ENCODE peak calls at places on chromosomes 16 and 17, in four cellular contexts. X is NCI-H748 treated with DMSO at 0.1 percent for 48 hours; L is stimulated activated CD4-positive, alpha-beta T cell treated with anti-CD3 and anti-CD28 coated beads, Interleukin-4, amount 100 ng/mL, for 4 hours; O is tibial nerve. N is an unnamed sample.

GRCh38 chr16:88543230-88543813 is 26.9 kb upstream of the ZC3H18 start:
- DNase-seq in O (no peak), X (no peak), L (no peak), N (no peak)

GRCh38 chr17:7700510-7700909 is 4.5 kb upstream of the EFNB3 start:
- DNase-seq in L (no peak), X (no peak), O (no peak), N (no peak)

GRCh38 chr16:1857433-1858097 is 14.4 kb downstream of the MEIOB start:
- DNase-seq in X (no peak), O (no peak), L (no peak), N (no peak)

GRCh38 chr17:39104046-39104445 is 47.4 kb downstream of the PLXDC1 start:
- DNase-seq in X (no peak), L (no peak), O (no peak), N (no peak)

GRCh38 chr17:6306820-6307219 is 128.1 kb downstream of the AIPL1 start:
- DNase-seq in O (no peak), X (peak; percentile 27), L (no peak), N (no peak)

GRCh38 chr17:72812823-72813222 is 279.7 kb downstream of the SLC39A11 start:
- DNase-seq in L (no peak), X (no peak), O (no peak), N (no peak)

GRCh38 chr16:83356266-83356665 is 451.5 kb upstream of the HSBP1 start:
- DNase-seq in X (peak; percentile 70), O (no peak), L (no peak), N (peak; percentile 47)

GRCh38 chr16:88500255-88500661 is 47.2 kb downstream of the ZFPM1 start:
- DNase-seq in X (no peak), O (no peak), L (no peak), N (no peak)

GRCh38 chr17:47810200-47810821 is 11.3 kb downstream of the OSBPL7 start:
- DNase-seq in O (no peak), L (no peak), X (no peak), N (no peak)

GRCh38 chr17:36188891-36189306 is 7.7 kb downstream of the CCL3L1 start:
- DNase-seq in L (no peak), O (no peak), X (no peak), N (no peak)

GRCh38 chr16:68778551-68779231 is 41.6 kb downstream of the CDH1 start:
- DNase-seq in X (peak; percentile 23), O (no peak), L (no peak), N (no peak)

GRCh38 chr16:73125860-73126259 is 77.9 kb upstream of the ZFHX3 start:
- DNase-seq in L (no peak), X (no peak), O (no peak), N (no peak)

GRCh38 chr17:77147357-77147801 is 6.6 kb downstream of the SEC14L1 start:
- DNase-seq in X (no peak), O (no peak), L (no peak), N (no peak)

GRCh38 chr17:45256114-45256966 is 5.6 kb downstream of the SPATA32 start:
- DNase-seq in X (no peak), L (no peak), O (no peak), N (no peak)

GRCh38 chr16:61098505-61098904 is 937.7 kb downstream of the CDH8 start:
- DNase-seq in O (no peak), X (no peak), L (no peak), N (no peak)

GRCh38 chr17:35210741-35211140 is 16.5 kb upstream of the SLC35G3 start:
- DNase-seq in L (no peak), O (no peak), X (no peak), N (no peak)

GRCh38 chr17:7296189-7296861 is 1.9 kb upstream of the YBX2 start:
- DNase-seq in O (peak; percentile 62), L (peak; percentile 71), X (peak; percentile 83), N (peak; percentile 85)

GRCh38 chr16:12113581-12114375 is 137.2 kb downstream of the SNX29 start:
- DNase-seq in L (no peak), X (no peak), O (no peak), N (no peak)

GRCh38 chr16:2846511-2847310 is 11.3 kb downstream of the PRSS22 start:
- DNase-seq in X (no peak), L (no peak), O (no peak), N (no peak)

GRCh38 chr17:75861927-75862317 is 6.8 kb upstream of the WBP2 start:
- DNase-seq in O (no peak), X (no peak), L (no peak), N (no peak)

GRCh38 chr17:28763804-28764266 is 20.0 kb downstream of the TRAF4 start:
- DNase-seq in L (peak; percentile 67), O (peak; percentile 85), X (peak; percentile 75), N (peak; percentile 39)

GRCh38 chr17:32192379-32192778 is 50.1 kb downstream of the RHOT1 start:
- DNase-seq in O (no peak), L (no peak), X (no peak), N (no peak)

GRCh38 chr16:22843856-22844255 is 29.9 kb downstream of the HS3ST2 start:
- DNase-seq in O (no peak), L (no peak), X (no peak), N (no peak)

N was measured in C1 segment of cervical spinal cord.